ENCODE peak calls at places on chromosomes 12 and 14, in four cellular contexts. F is CD8-positive, alpha-beta memory T cell; G is cardiac muscle cell; Z is astrocyte of the spinal cord. E is an unnamed sample.

GRCh38 chr12:67482751-67483661 is 165.5 kb upstream of the DYRK2 start:
- DNase-seq in Z (peak; percentile 64), F (peak; percentile 51), G (peak; percentile 86), E (no peak)

GRCh38 chr12:122140467-122141257 is 33.4 kb downstream of the IL31 start:
- DNase-seq in F (no peak), Z (no peak), G (no peak), E (no peak)

GRCh38 chr12:89353823-89354629 is 1.7 kb upstream of the DUSP6 start:
- DNase-seq in Z (peak; percentile 70), G (peak; percentile 78), F (peak; percentile 52), E (no peak)

GRCh38 chr12:132162508-132163031 is 18.3 kb downstream of the NOC4L start:
- DNase-seq in F (no peak), Z (peak; percentile 88), G (no peak), E (peak; percentile 23)

GRCh38 chr12:105915997-105916697 is 222.6 kb downstream of the NUAK1 start:
- DNase-seq in F (no peak), Z (no peak), G (no peak), E (no peak)

GRCh38 chr12:78278706-78279105 is 448.0 kb downstream of the NAV3 start:
- DNase-seq in F (no peak), Z (no peak), G (no peak), E (no peak)

GRCh38 chr14:95156153-95156764 is 1.1 kb downstream of the DICER1 start:
- DNase-seq in F (no peak), G (peak; percentile 21), Z (peak; percentile 28), E (no peak)

GRCh38 chr12:83864064-83864463 is 1048.5 kb downstream of the SLC6A15 start:
- DNase-seq in Z (no peak), G (no peak), F (no peak), E (no peak)

GRCh38 chr14:100871234-100872186 is 32.0 kb downstream of the RTL1 start:
- DNase-seq in G (no peak), Z (peak; percentile 53), F (no peak), E (peak; percentile 24)